ENCODE peak calls at places on chromosomes 5 and 9, in nine cellular contexts. X, M, P, I, H, B, F, T and E are unnamed samples.

GRCh38 chr5:156469636-156470035 is 142.7 kb downstream of the SGCD start:
- DNase-seq in X (no peak), M (peak), P (no peak), I (no peak), H (no peak), B (no peak), F (no peak), T (no peak), E (no peak)

GRCh38 chr9:21252727-21253547 is 13.1 kb upstream of the IFNA14 start:
- DNase-seq in X (peak), M (peak), P (peak), I (no peak), H (peak), B (no peak), F (no peak), T (peak), E (no peak)

GRCh38 chr5:126680215-126680817 is 79.6 kb downstream of the PHAX start:
- DNase-seq in X (peak), M (no peak), P (no peak), I (peak), H (peak), B (no peak), F (no peak), T (peak), E (no peak)

GRCh38 chr9:36862206-36863145 is 171.6 kb downstream of the PAX5 start:
- DNase-seq in X (no peak), M (peak), P (no peak), I (no peak), H (peak), B (no peak), F (no peak), T (peak), E (no peak)

GRCh38 chr9:72485821-72486605 is 35.4 kb upstream of the TMC1 start:
- DNase-seq in X (no peak), M (peak), P (no peak), I (no peak), H (peak), B (no peak), F (no peak), T (peak), E (no peak)

GRCh38 chr9:90878562-90878961 is 76.9 kb downstream of the SYK start:
- DNase-seq in X (no peak), M (no peak), P (no peak), I (no peak), H (no peak), B (no peak), F (no peak), T (no peak), E (no peak)

GRCh38 chr5:119873611-119874010 is 244.3 kb downstream of the FAM170A start:
- DNase-seq in X (no peak), M (no peak), P (no peak), I (no peak), H (no peak), B (no peak), F (no peak), T (no peak), E (no peak)

GRCh38 chr5:143887302-143887638 is 75.3 kb downstream of the HMHB1 start:
- DNase-seq in X (no peak), M (peak), P (no peak), I (no peak), H (peak), B (no peak), F (no peak), T (peak), E (no peak)

GRCh38 chr5:80864109-80864508 is 96.1 kb upstream of the RASGRF2 start:
- DNase-seq in X (no peak), M (no peak), P (no peak), I (no peak), H (no peak), B (no peak), F (no peak), T (no peak), E (no peak)

GRCh38 chr5:72693001-72693442 is 123.4 kb upstream of the TNPO1 start:
- DNase-seq in X (no peak), M (no peak), P (no peak), I (no peak), H (peak), B (no peak), F (no peak), T (peak), E (no peak)

GRCh38 chr5:6826756-6827155 is 113.5 kb downstream of the TENT4A start:
- DNase-seq in X (no peak), M (no peak), P (no peak), I (no peak), H (no peak), B (no peak), F (no peak), T (no peak), E (no peak)

GRCh38 chr5:169945831-169946261 is 34.4 kb downstream of the INSYN2B start:
- DNase-seq in X (no peak), M (peak), P (no peak), I (no peak), H (peak), B (no peak), F (no peak), T (peak), E (no peak)

GRCh38 chr9:125428060-125428481 is 166.4 kb downstream of the GAPVD1 start:
- DNase-seq in X (peak), M (no peak), P (peak), I (peak), H (no peak), B (no peak), F (no peak), T (no peak), E (no peak)

GRCh38 chr9:99253772-99254431 is 31.8 kb downstream of the SEC61B start:
- DNase-seq in X (peak), M (peak), P (peak), I (peak), H (peak), B (peak), F (peak), T (no peak), E (peak)

GRCh38 chr9:131262327-131263032 is 13.8 kb downstream of the FAM78A start:
- DNase-seq in X (peak), M (no peak), P (no peak), I (no peak), H (no peak), B (no peak), F (no peak), T (no peak), E (no peak)

GRCh38 chr9:3028535-3028934 is 184.6 kb upstream of the PUM3 start:
- DNase-seq in X (no peak), M (no peak), P (no peak), I (no peak), H (no peak), B (no peak), F (no peak), T (no peak), E (no peak)

GRCh38 chr9:109315889-109316640 is 4.8 kb downstream of the EPB41L4B start:
- DNase-seq in X (no peak), M (peak), P (no peak), I (no peak), H (peak), B (no peak), F (no peak), T (peak), E (no peak)

GRCh38 chr9:1057910-1058309 is 7.8 kb downstream of the DMRT2 start:
- DNase-seq in X (no peak), M (peak), P (no peak), I (no peak), H (no peak), B (no peak), F (no peak), T (no peak), E (no peak)